ENCODE peak calls at places on chromosomes 11 and 22, in seven cellular contexts. One of them, this sample, is unnamed. For H3K4me1, the result is how much of the 10 kb centered on the place peaks cover.

GRCh38 chr11:105177658-105178057 is 38.1 kb upstream of the CARD18 start:
- DNase-seq in K562: no peak
- DNase-seq in HCT116: no peak
- DNase-seq in GM12878: no peak
- DNase-seq in SK-N-SH: no peak
- DNase-seq in H1: no peak
- DNase-seq in HepG2: no peak
- DNase-seq in this sample: no peak

GRCh38 chr11:57761301-57762234 is at the start of gene CTNND1:
- DNase-seq in K562: peak
- DNase-seq in H1: peak
- DNase-seq in SK-N-SH: peak
- DNase-seq in HCT116: peak
- DNase-seq in GM12878: peak
- DNase-seq in HepG2: peak
- DNase-seq in this sample: peak

GRCh38 chr22:30206964-30207363 is 39.6 kb downstream of the LIF start:
- DNase-seq in HCT116: peak
- DNase-seq in H1: no peak
- DNase-seq in SK-N-SH: peak
- DNase-seq in GM12878: no peak
- DNase-seq in K562: no peak
- DNase-seq in HepG2: peak
- DNase-seq in this sample: no peak

GRCh38 chr22:48089601-48090331 is 1327.3 kb downstream of the TBC1D22A start:
- DNase-seq in K562: no peak
- DNase-seq in HepG2: no peak
- DNase-seq in H1: no peak
- DNase-seq in GM12878: no peak
- DNase-seq in HCT116: no peak
- DNase-seq in SK-N-SH: no peak
- DNase-seq in this sample: no peak

GRCh38 chr11:95132956-95133355 is 43.3 kb downstream of the ENDOD1 start:
- DNase-seq in HCT116: no peak
- DNase-seq in HepG2: no peak
- DNase-seq in H1: no peak
- DNase-seq in GM12878: no peak
- DNase-seq in SK-N-SH: no peak
- DNase-seq in K562: no peak
- DNase-seq in this sample: no peak

GRCh38 chr11:36012979-36013378 is 69.1 kb downstream of the LDLRAD3 start:
- DNase-seq in K562: no peak
- DNase-seq in HepG2: no peak
- DNase-seq in GM12878: no peak
- DNase-seq in H1: no peak
- DNase-seq in SK-N-SH: no peak
- DNase-seq in HCT116: no peak
- DNase-seq in this sample: no peak

GRCh38 chr11:34226210-34226609 is 120.8 kb downstream of the NAT10 start:
- DNase-seq in H1: no peak
- DNase-seq in HCT116: no peak
- DNase-seq in K562: no peak
- DNase-seq in HepG2: no peak
- DNase-seq in SK-N-SH: no peak
- DNase-seq in GM12878: no peak
- DNase-seq in this sample: no peak

GRCh38 chr11:100740440-100740839 is 53.4 kb downstream of the ARHGAP42 start:
- DNase-seq in K562: no peak
- DNase-seq in GM12878: no peak
- DNase-seq in HCT116: no peak
- DNase-seq in H1: no peak
- DNase-seq in HepG2: no peak
- DNase-seq in SK-N-SH: no peak
- DNase-seq in this sample: no peak

GRCh38 chr11:91790346-91790745 is 434.3 kb upstream of the FAT3 start:
- DNase-seq in HepG2: no peak
- DNase-seq in H1: no peak
- DNase-seq in GM12878: no peak
- DNase-seq in SK-N-SH: peak
- DNase-seq in K562: no peak
- DNase-seq in HCT116: no peak
- DNase-seq in this sample: no peak

GRCh38 chr11:35785287-35786167 is 123.0 kb downstream of the TRIM44 start:
- DNase-seq in HepG2: no peak
- DNase-seq in H1: no peak
- DNase-seq in HCT116: no peak
- DNase-seq in GM12878: peak
- DNase-seq in SK-N-SH: no peak
- DNase-seq in K562: no peak
- DNase-seq in this sample: no peak

GRCh38 chr11:44275241-44275640 is 34.7 kb downstream of the ALX4 start:
- DNase-seq in HepG2: no peak
- DNase-seq in GM12878: no peak
- DNase-seq in SK-N-SH: no peak
- DNase-seq in K562: no peak
- DNase-seq in HCT116: no peak
- DNase-seq in H1: no peak
- DNase-seq in this sample: no peak

GRCh38 chr11:66410191-66410590 is 10.6 kb upstream of the NPAS4 start:
- DNase-seq in SK-N-SH: no peak
- DNase-seq in HCT116: no peak
- DNase-seq in HepG2: no peak
- DNase-seq in K562: no peak
- DNase-seq in H1: no peak
- DNase-seq in GM12878: no peak
- DNase-seq in this sample: no peak

GRCh38 chr11:124869856-124870387 is 4.7 kb downstream of the ROBO3 start:
- DNase-seq in H1: no peak
- DNase-seq in HepG2: no peak
- DNase-seq in K562: no peak
- DNase-seq in SK-N-SH: no peak
- DNase-seq in HCT116: no peak
- DNase-seq in GM12878: no peak
- DNase-seq in this sample: no peak

GRCh38 chr11:57073121-57073520 is 84.4 kb downstream of the OR5AK2 start:
- DNase-seq in H1: no peak
- DNase-seq in SK-N-SH: no peak
- DNase-seq in HCT116: no peak
- DNase-seq in K562: no peak
- DNase-seq in HepG2: no peak
- DNase-seq in GM12878: no peak
- DNase-seq in this sample: no peak

GRCh38 chr11:85626496-85626895 is 648 bp downstream of the DLG2 start:
- DNase-seq in HCT116: no peak
- DNase-seq in GM12878: no peak
- DNase-seq in H1: no peak
- DNase-seq in HepG2: no peak
- DNase-seq in SK-N-SH: no peak
- DNase-seq in K562: no peak
- DNase-seq in this sample: no peak

GRCh38 chr11:3375552-3375951 is 3.4 kb downstream of the ZNF195 start:
- DNase-seq in K562: no peak
- DNase-seq in SK-N-SH: peak
- DNase-seq in H1: no peak
- DNase-seq in HepG2: no peak
- DNase-seq in HCT116: no peak
- DNase-seq in GM12878: no peak
- DNase-seq in this sample: no peak

GRCh38 chr11:76102772-76103171 is 103.5 kb downstream of the WNT11 start:
- DNase-seq in HepG2: no peak
- DNase-seq in K562: no peak
- DNase-seq in SK-N-SH: no peak
- DNase-seq in GM12878: no peak
- DNase-seq in H1: no peak
- DNase-seq in HCT116: no peak
- DNase-seq in this sample: no peak

DNA sequence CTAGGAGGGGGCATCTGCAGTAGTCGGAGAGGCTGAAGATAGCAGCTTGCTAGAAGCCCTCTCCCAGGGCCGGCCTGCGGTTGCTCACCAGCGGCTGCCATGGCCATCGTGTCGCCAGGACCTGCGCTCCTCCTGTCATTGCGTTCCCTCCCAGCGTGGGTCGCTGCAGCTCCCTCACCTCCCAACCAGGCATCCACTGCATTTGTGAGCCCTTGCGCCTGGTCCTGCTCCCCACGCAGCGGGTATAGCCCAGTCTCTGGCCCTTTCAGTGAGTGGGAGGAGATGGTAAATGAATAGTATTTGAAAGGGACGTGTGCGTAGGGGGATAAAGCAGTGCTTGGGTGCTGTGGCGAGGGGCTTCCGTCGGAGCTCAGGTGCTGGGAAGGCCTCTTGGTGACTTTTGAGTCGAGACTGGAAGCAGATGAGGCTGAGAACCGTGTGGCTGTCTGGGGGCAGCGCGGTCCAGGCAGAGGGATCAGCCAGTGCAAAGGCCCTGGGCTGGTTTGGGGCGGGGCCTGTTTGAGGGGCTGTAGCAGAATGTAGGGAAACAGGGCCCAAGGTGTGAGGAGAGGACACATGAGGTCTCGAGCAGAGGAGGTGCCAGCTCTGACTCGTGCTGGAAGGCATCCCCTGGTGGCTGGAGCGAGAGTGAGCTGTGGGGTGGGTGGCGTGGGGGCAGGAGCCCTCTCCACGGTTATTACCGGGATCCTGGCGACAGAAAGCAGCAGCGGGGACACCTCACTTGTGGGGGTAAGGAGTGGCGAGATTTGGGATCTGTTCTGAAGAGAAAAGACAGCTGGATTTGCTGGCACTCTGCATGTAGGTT is 39.3 kb downstream of the LRP5 start:
- DNase-seq in GM12878: no peak
- DNase-seq in HepG2: no peak
- DNase-seq in SK-N-SH: no peak
- DNase-seq in HCT116: no peak
- DNase-seq in H1: no peak
- DNase-seq in K562: no peak
- DNase-seq in this sample: no peak
- H3K4me1 ChIP-seq in GM12878: under half
- H3K4me1 ChIP-seq in HepG2: under half
- H3K4me1 ChIP-seq in SK-N-SH: under half
- H3K4me1 ChIP-seq in HCT116: under half
- H3K4me1 ChIP-seq in H1: under half
- H3K4me1 ChIP-seq in K562: under half
- H3K4me1 ChIP-seq in this sample: under half

DNA sequence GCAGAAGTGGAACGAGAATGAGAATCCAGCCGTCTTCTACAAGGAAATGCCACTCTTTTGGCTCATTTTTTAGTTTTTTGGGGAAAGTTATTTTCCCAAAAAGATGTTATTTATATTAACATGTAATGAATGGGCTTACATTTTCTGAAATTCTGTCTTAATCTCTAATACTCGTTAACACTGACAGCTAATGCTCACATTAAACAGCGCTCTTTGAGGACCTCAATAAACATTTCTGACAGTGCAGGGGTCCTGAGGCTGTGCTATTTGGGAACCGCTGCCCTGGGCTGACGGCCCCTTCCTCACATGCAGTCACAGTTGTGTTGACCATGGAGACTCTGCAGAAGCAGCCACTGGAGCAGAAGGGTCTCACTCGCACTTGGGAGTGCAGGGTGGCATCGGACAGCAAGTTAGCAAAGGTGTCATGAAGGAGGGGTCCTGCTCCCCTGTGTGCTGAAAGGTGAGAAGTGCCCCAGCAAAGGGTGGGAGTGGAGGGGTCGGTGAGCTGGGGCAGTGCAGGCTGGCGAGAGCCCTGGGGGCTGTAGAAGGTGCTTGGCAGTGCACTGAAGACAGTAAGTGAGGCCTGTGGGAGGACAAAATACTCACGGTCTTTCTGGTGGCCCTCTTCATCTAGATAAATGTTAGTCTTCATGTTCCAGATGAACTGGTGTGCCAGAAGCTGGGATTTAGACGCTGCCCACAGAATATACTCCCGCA is 53.1 kb upstream of the SERPIND1 start:
- DNase-seq in H1: no peak
- DNase-seq in GM12878: no peak
- DNase-seq in SK-N-SH: no peak
- DNase-seq in HCT116: no peak
- DNase-seq in HepG2: no peak
- DNase-seq in K562: no peak
- DNase-seq in this sample: no peak
- TF ChIP-seq YY1 in H1: no peak
- TF ChIP-seq YY1 in GM12878: no peak
- TF ChIP-seq YY1 in SK-N-SH: no peak
- TF ChIP-seq YY1 in HCT116: no peak
- TF ChIP-seq YY1 in HepG2: no peak
- TF ChIP-seq YY1 in K562: no peak
- TF ChIP-seq YY1 in this sample: no peak

DNA sequence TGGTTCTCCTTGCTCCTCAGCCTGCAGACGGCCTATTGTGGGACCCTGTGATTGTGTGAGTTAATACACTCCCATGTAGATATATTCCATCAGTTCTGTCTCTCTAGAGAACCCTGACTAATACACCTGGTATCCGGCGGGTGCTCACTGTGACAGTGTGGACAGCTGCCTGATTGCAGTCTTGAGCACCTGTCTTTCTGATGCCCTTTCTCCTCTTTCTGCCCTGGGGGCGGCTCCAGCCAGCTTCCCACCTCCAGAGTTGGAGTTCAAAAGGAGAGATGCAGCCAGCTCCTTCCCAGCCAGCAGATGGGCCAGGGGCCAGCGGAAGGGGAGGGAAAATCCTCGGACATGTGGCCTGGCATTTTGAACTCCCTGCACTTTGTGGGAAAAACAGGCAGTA is 15.0 kb downstream of the SMIM38 start:
- DNase-seq in SK-N-SH: no peak
- DNase-seq in K562: no peak
- DNase-seq in HepG2: no peak
- DNase-seq in H1: no peak
- DNase-seq in HCT116: no peak
- DNase-seq in GM12878: no peak
- DNase-seq in this sample: no peak
- H3K4me1 ChIP-seq in SK-N-SH: under half
- H3K4me1 ChIP-seq in K562: under half
- H3K4me1 ChIP-seq in HepG2: under half
- H3K4me1 ChIP-seq in H1: under half
- H3K4me1 ChIP-seq in HCT116: under half
- H3K4me1 ChIP-seq in GM12878: under half
- H3K4me1 ChIP-seq in this sample: under half

GRCh38 chr11:46050652-46051051 is 70.6 kb downstream of the PHF21A start:
- DNase-seq in SK-N-SH: no peak
- DNase-seq in K562: no peak
- DNase-seq in HepG2: no peak
- DNase-seq in HCT116: no peak
- DNase-seq in H1: no peak
- DNase-seq in GM12878: no peak
- DNase-seq in this sample: no peak

GRCh38 chr11:46060013-46060412 is 61.2 kb downstream of the PHF21A start:
- DNase-seq in H1: no peak
- DNase-seq in HepG2: no peak
- DNase-seq in GM12878: no peak
- DNase-seq in K562: no peak
- DNase-seq in SK-N-SH: no peak
- DNase-seq in HCT116: no peak
- DNase-seq in this sample: no peak

GRCh38 chr11:46051102-46051501 is 70.2 kb downstream of the PHF21A start:
- DNase-seq in GM12878: no peak
- DNase-seq in K562: no peak
- DNase-seq in HCT116: no peak
- DNase-seq in SK-N-SH: peak
- DNase-seq in H1: no peak
- DNase-seq in HepG2: no peak
- DNase-seq in this sample: no peak

GRCh38 chr11:46057489-46057888 is 63.8 kb downstream of the PHF21A start:
- DNase-seq in K562: no peak
- DNase-seq in HepG2: no peak
- DNase-seq in HCT116: no peak
- DNase-seq in GM12878: no peak
- DNase-seq in H1: no peak
- DNase-seq in SK-N-SH: no peak
- DNase-seq in this sample: no peak

GRCh38 chr11:46055371-46055770 is 65.9 kb downstream of the PHF21A start:
- DNase-seq in K562: no peak
- DNase-seq in HepG2: peak
- DNase-seq in H1: no peak
- DNase-seq in HCT116: no peak
- DNase-seq in SK-N-SH: no peak
- DNase-seq in GM12878: no peak
- DNase-seq in this sample: peak
- TF ChIP-seq YY1 in K562: no peak
- TF ChIP-seq YY1 in HepG2: no peak
- TF ChIP-seq YY1 in H1: no peak
- TF ChIP-seq YY1 in HCT116: no peak
- TF ChIP-seq YY1 in SK-N-SH: no peak
- TF ChIP-seq YY1 in GM12878: no peak
- TF ChIP-seq YY1 in this sample: no peak